ENCODE peak calls at places on chromosomes 12 and 14, in seven cellular contexts. O is endothelial cell of umbilical vein, Z is IMR-90, C is gastrocnemius medialis, S is GM12878, V is stomach, D is heart left ventricle. E is an unnamed sample.

GRCh38 chr12:13339538-13339937 is 143.0 kb downstream of the EMP1 start:
- DNase-seq in O (no peak), Z (no peak), C (no peak), S (no peak), V (no peak), D (no peak), E (no peak)

GRCh38 chr12:68358532-68359485 is 26.6 kb upstream of the MDM1 start:
- DNase-seq in O (peak; percentile 83), Z (peak; percentile 82), C (peak; percentile 28), S (peak; percentile 74), V (peak; percentile 64), D (peak; percentile 64), E (peak; percentile 81)

GRCh38 chr14:67944605-67945004 is 125.0 kb downstream of the RAD51B start:
- DNase-seq in O (no peak), Z (no peak), C (no peak), S (no peak), V (no peak), D (no peak), E (no peak)

GRCh38 chr12:88207921-88208640 is 66.0 kb downstream of the TMTC3 start:
- DNase-seq in O (no peak), Z (peak; percentile 79), C (no peak), S (no peak), V (no peak), D (no peak), E (no peak)

GRCh38 chr12:117188961-117189724 is 1.1 kb downstream of the FBXO21 start:
- DNase-seq in O (peak; percentile 31), Z (peak; percentile 72), C (no peak), S (no peak), V (no peak), D (peak; percentile 9), E (peak; percentile 49)

GRCh38 chr14:22598099-22598895 is at the start of gene ABHD4:
- DNase-seq in O (peak; percentile 79), Z (peak; percentile 42), C (peak; percentile 74), S (no peak), V (peak; percentile 88), D (peak; percentile 86), E (peak; percentile 89)

GRCh38 chr12:52903855-52904508 is 894 bp downstream of the KRT8 start:
- DNase-seq in O (peak; percentile 68), Z (no peak), C (no peak), S (peak; percentile 30), V (peak; percentile 78), D (peak; percentile 30), E (peak; percentile 27)

GRCh38 chr12:2282321-2282720 is 229.5 kb downstream of the CACNA1C start:
- DNase-seq in O (no peak), Z (no peak), C (no peak), S (no peak), V (no peak), D (no peak), E (no peak)

GRCh38 chr14:25953532-25954144 is 644.2 kb downstream of the NOVA1 start:
- DNase-seq in O (peak; percentile 91), Z (no peak), C (no peak), S (no peak), V (no peak), D (no peak), E (peak; percentile 27)

GRCh38 chr12:13120431-13120830 is 17.0 kb upstream of the GSG1 start:
- DNase-seq in O (no peak), Z (no peak), C (no peak), S (no peak), V (no peak), D (no peak), E (no peak)

GRCh38 chr12:117009759-117010158 is 89.5 kb downstream of the TESC start:
- DNase-seq in O (no peak), Z (no peak), C (no peak), S (no peak), V (no peak), D (no peak), E (no peak)

GRCh38 chr12:92034858-92035401 is 110.7 kb downstream of the BTG1 start:
- DNase-seq in O (peak; percentile 87), Z (peak; percentile 91), C (peak; percentile 23), S (peak; percentile 99), V (peak; percentile 59), D (peak; percentile 47), E (peak; percentile 41)

GRCh38 chr14:105481886-105482454 is 4.7 kb upstream of the CRIP1 start:
- DNase-seq in O (peak; percentile 97), Z (peak; percentile 95), C (peak; percentile 79), S (peak; percentile 62), V (peak; percentile 93), D (peak; percentile 97), E (peak; percentile 94)

GRCh38 chr14:60563113-60563512 is 54.2 kb downstream of the SIX6 start:
- DNase-seq in O (no peak), Z (peak; percentile 74), C (no peak), S (no peak), V (no peak), D (no peak), E (no peak)

GRCh38 chr14:28407931-28408330 is 358.7 kb upstream of the FOXG1 start:
- DNase-seq in O (no peak), Z (no peak), C (no peak), S (no peak), V (no peak), D (no peak), E (no peak)

GRCh38 chr14:95174184-95174804 is 17.0 kb upstream of the DICER1 start:
- DNase-seq in O (peak; percentile 49), Z (peak; percentile 15), C (no peak), S (no peak), V (no peak), D (no peak), E (no peak)

GRCh38 chr12:52066346-52067080 is 3.3 kb upstream of the ATG101 start:
- DNase-seq in O (no peak), Z (peak; percentile 58), C (no peak), S (no peak), V (no peak), D (no peak), E (no peak)

GRCh38 chr14:33435911-33436310 is 497.2 kb downstream of the NPAS3 start:
- DNase-seq in O (no peak), Z (peak; percentile 4), C (no peak), S (no peak), V (no peak), D (no peak), E (no peak)

GRCh38 chr12:106291342-106291741 is 11.2 kb upstream of the TCP11L2 start:
- DNase-seq in O (no peak), Z (no peak), C (no peak), S (no peak), V (no peak), D (no peak), E (no peak)

GRCh38 chr12:14989790-14990189 is 16.9 kb downstream of the PDE6H start:
- DNase-seq in O (no peak), Z (no peak), C (no peak), S (no peak), V (no peak), D (no peak), E (no peak)

GRCh38 chr12:56116267-56117081 is at the start of gene RPL41:
- DNase-seq in O (peak; percentile 96), Z (peak; percentile 91), C (peak; percentile 90), S (peak; percentile 82), V (peak; percentile 97), D (peak; percentile 95), E (peak; percentile 98)
- TF ChIP-seq POLR2A in O (peak; percentile 100), Z (peak; percentile 100), C (peak; percentile 95), S (peak; percentile 100), V (no peak), D (peak; percentile 96), E (peak; percentile 85)

DNA sequence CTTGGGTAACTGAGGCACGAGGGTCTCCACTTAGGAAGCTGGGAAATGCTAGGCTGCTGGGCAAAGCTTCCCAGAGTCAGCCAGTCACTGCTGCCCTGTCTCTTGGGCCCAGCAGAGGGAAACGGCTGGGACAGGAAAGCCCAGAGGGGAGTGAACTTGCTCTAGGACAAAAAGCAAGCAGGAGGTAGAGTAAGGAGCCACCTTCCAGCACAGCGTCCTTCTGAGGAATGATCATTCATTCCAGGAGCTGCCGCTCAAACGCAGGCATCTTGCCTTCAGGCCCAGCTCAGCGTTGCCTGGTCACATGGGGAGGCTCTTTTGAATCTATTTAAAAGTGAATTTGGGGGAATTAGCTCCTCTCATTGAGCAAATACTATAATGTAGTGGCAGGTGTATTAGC is 118.6 kb downstream of the CRACR2A start:
- DNase-seq in O (no peak), Z (no peak), C (no peak), S (no peak), V (no peak), D (no peak), E (no peak)
- H3K27ac ChIP-seq in O (no peak overlapping the region), Z (no peak overlapping the region), C (no peak overlapping the region), S (no peak overlapping the region), V (no peak overlapping the region), D (no peak overlapping the region), E (no peak overlapping the region)

DNA sequence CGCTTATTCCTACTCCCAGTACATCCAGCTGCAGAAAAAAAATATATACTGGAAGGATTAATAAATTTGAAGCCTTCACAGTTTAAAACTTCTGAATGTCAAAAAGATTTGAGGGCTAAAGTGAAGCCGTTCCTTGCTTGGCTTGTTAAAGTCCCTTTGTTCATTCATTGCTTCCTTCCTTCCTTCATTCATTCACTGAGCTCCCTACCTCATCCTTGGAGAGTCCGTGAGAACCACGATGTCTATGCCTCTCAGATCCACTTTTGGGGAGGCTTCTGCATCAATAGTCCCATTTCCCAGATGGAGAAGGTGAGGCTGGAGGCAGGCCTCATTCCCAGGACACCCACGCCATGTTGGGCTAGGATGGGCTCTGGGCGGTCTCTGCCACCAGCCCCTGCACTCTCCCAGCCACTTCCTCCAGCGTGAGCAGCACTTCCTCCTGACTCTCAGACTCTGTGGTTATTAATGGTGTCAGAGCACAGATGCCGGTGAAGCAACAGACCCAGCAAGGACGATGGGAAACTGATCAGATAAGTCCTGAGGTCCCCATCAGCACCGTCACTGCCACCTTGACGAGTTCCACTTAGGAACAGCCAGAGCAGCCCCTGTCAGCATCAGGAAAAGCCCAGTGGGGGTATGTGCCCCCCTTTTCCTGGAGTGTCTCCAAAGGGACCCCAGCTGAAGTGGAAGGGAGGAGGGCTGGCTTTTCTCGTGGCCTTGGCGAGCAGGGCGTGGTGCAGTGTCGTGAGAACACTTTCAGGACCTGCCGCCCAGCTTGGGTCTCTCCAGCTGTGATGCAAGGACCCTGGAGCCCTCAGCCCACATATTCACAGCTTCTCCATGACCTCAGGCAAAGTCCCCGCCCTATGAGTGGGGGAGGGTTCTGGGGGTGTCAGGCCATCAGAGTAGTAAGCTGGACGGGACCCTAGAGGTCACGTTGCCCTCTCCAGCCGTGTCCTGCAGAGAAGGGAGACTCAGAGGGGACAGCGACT is 21.2 kb downstream of the ASB2 start:
- DNase-seq in O (no peak), Z (no peak), C (no peak), S (no peak), V (no peak), D (no peak), E (no peak)
- TF ChIP-seq POLR2A in O (no peak), Z (no peak), C (no peak), S (peak; percentile 77), V (no peak), D (no peak), E (no peak)

GRCh38 chr14:101521978-101522377 is 39.3 kb upstream of the DIO3 start:
- DNase-seq in O (no peak), Z (no peak), C (no peak), S (no peak), V (no peak), D (no peak), E (no peak)

GRCh38 chr14:101519090-101519489 is 42.2 kb upstream of the DIO3 start:
- DNase-seq in O (no peak), Z (no peak), C (no peak), S (no peak), V (no peak), D (no peak), E (peak; percentile 25)

GRCh38 chr14:101518611-101519048 is 42.7 kb upstream of the DIO3 start:
- DNase-seq in O (no peak), Z (no peak), C (peak; percentile 41), S (no peak), V (no peak), D (no peak), E (peak; percentile 72)

GRCh38 chr14:101521306-101521935 is 39.9 kb upstream of the DIO3 start:
- DNase-seq in O (no peak), Z (no peak), C (no peak), S (no peak), V (no peak), D (no peak), E (peak; percentile 19)

GRCh38 chr14:101520621-101521305 is 40.5 kb upstream of the DIO3 start:
- DNase-seq in O (no peak), Z (no peak), C (peak; percentile 41), S (no peak), V (no peak), D (no peak), E (peak; percentile 53)
- H3K27ac ChIP-seq in O (no peak overlapping the region), Z (no peak overlapping the region), C (peak overlapping the region; percentile 40), S (no peak overlapping the region), V (no peak overlapping the region), D (no peak overlapping the region), E (peak overlapping the region; percentile 50)